ENCODE peak calls at places on chromosome 4, in five cellular contexts. Q is effector memory CD4-positive, alpha-beta T cell; M is cardiac muscle cell; A is GM23248; R is endothelial cell of umbilical vein. K is an unnamed sample. For H3K9me3, the result is how much of the 10 kb centered on the place peaks cover.

GRCh38 chr4:25767877-25768475 is 94.8 kb downstream of the SEL1L3 start:
- DNase-seq in R (peak), Q (no peak), M (peak), A (peak), K (no peak)

GRCh38 chr4:123327346-123327745 is 69.2 kb upstream of the SPRY1 start:
- DNase-seq in M (no peak), A (no peak), Q (no peak), R (no peak), K (no peak)

GRCh38 chr4:88958080-88958479 is 98.9 kb downstream of the FAM13A start:
- DNase-seq in A (no peak), Q (no peak), R (no peak), M (no peak), K (no peak)

GRCh38 chr4:157992038-157992706 is 180.7 kb downstream of the GASK1B start:
- DNase-seq in M (peak), R (peak), Q (no peak), A (peak), K (no peak)

GRCh38 chr4:866761-867390 is 40.9 kb upstream of the CPLX1 start:
- DNase-seq in Q (no peak), M (no peak), A (no peak), R (no peak), K (no peak)

GRCh38 chr4:137674066-137674465 is 141.8 kb upstream of the PCDH18 start:
- DNase-seq in Q (no peak), A (peak), R (no peak), M (no peak), K (no peak)

GRCh38 chr4:80446248-80446647 is 110.7 kb downstream of the CFAP299 start:
- DNase-seq in R (no peak), M (no peak), Q (no peak), A (peak), K (no peak)

GRCh38 chr4:122205687-122206086 is 53.6 kb downstream of the BLTP1 start:
- DNase-seq in R (no peak), Q (no peak), A (no peak), M (no peak), K (no peak)

GRCh38 chr4:163395758-163396157 is 52.1 kb downstream of the NPY5R start:
- DNase-seq in M (peak), Q (no peak), R (no peak), A (no peak), K (no peak)

GRCh38 chr4:29047341-29048041 is 1672.7 kb upstream of the PCDH7 start:
- DNase-seq in M (no peak), A (no peak), Q (no peak), R (no peak), K (no peak)

GRCh38 chr4:144954224-144954623 is 143.8 kb downstream of the ANAPC10 start:
- DNase-seq in Q (no peak), M (no peak), A (no peak), R (no peak), K (no peak)

GRCh38 chr4:179596621-179597020 is 2154.4 kb upstream of the AGA start:
- DNase-seq in R (no peak), M (no peak), A (no peak), Q (no peak), K (no peak)

GRCh38 chr4:103197765-103198110 is 405 bp downstream of the CENPE start:
- DNase-seq in A (no peak), M (no peak), Q (no peak), R (no peak), K (no peak)

GRCh38 chr4:3836041-3836801 is 70.0 kb downstream of the ADRA2C start:
- DNase-seq in M (no peak), A (no peak), R (no peak), Q (no peak), K (no peak)

GRCh38 chr4:3838437-3839380 is 72.5 kb downstream of the ADRA2C start:
- DNase-seq in R (no peak), Q (no peak), A (no peak), M (no peak), K (no peak)

GRCh38 chr4:3835527-3836040 is 69.4 kb downstream of the ADRA2C start:
- DNase-seq in M (no peak), R (no peak), Q (no peak), A (no peak), K (no peak)

GRCh38 chr4:3834921-3835521 is 68.8 kb downstream of the ADRA2C start:
- DNase-seq in Q (no peak), M (no peak), R (no peak), A (no peak), K (no peak)

GRCh38 chr4:3836802-3837601 is 70.8 kb downstream of the ADRA2C start:
- DNase-seq in A (peak), Q (no peak), M (no peak), R (no peak), K (no peak)
- H3K9me3 ChIP-seq in A (under half), Q (under half), M (under half), R (under half), K (under half)

GRCh38 chr4:1962980-1963379 is 45.8 kb downstream of the NELFA start:
- DNase-seq in R (no peak), M (no peak), A (no peak), Q (no peak), K (no peak)
- H3K9me3 ChIP-seq in R (under half), M (under half), A (under half), Q (under half), K (under half)

DNA sequence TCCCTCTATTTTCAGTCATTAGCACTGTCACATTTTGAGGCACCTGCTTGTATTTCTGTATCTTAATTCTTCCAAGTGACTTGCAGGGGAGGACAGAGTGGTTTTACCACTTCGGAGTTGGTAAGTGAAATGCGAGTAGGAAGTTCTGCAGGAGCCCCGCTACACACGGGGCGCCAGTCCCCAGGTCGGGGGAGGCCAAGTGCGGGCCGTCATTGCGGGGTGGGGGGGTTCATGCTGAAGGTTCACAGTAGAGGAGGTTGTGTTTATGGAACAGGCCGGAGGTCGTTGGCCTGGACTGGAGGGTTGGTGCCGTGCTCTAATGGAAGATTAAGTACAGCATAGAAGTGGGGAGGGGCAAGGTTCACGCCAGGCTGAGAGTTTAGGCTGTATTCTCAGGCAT is 44.0 kb downstream of the LRP2BP start:
- DNase-seq in R (no peak), Q (no peak), M (no peak), A (no peak), K (no peak)
- H3K9me3 ChIP-seq in R (under half), Q (under half), M (under half), A (under half), K (under half)

GRCh38 chr4:71907782-71908181 is 123.9 kb upstream of the GC start:
- DNase-seq in M (no peak), Q (no peak), R (no peak), A (no peak), K (no peak)
- H3K9me3 ChIP-seq in M (under half), Q (under half), R (under half), A (under half), K (under half)

K was measured in naive thymus-derived CD4-positive, alpha-beta T cell.